ENCODE peak calls at places on chromosomes 7 and 10, in six cellular contexts. One of them, this sample, is unnamed.

GRCh38 chr7:90933041-90933440 is 331.2 kb upstream of the FZD1 start:
- DNase-seq in stimulated activated CD4-positive, alpha-beta T cell treated with anti-CD3 and anti-CD28 coated beads, Interleukin-2, amount 100 ng/mL, for 24 hours: no peak
- DNase-seq in natural killer cell: no peak
- DNase-seq in cerebellar cortex: no peak
- DNase-seq in brain pericyte: no peak
- DNase-seq in Kasumi-1: no peak
- DNase-seq in this sample: no peak

GRCh38 chr7:130137207-130137606 is 66.9 kb downstream of the KLHDC10 start:
- DNase-seq in stimulated activated CD4-positive, alpha-beta T cell treated with anti-CD3 and anti-CD28 coated beads, Interleukin-2, amount 100 ng/mL, for 24 hours: no peak
- DNase-seq in natural killer cell: no peak
- DNase-seq in cerebellar cortex: no peak
- DNase-seq in brain pericyte: no peak
- DNase-seq in Kasumi-1: no peak
- DNase-seq in this sample: no peak

GRCh38 chr10:31622993-31623392 is 304.0 kb downstream of the ZEB1 start:
- DNase-seq in stimulated activated CD4-positive, alpha-beta T cell treated with anti-CD3 and anti-CD28 coated beads, Interleukin-2, amount 100 ng/mL, for 24 hours: no peak
- DNase-seq in natural killer cell: no peak
- DNase-seq in cerebellar cortex: no peak
- DNase-seq in brain pericyte: no peak
- DNase-seq in Kasumi-1: no peak
- DNase-seq in this sample: no peak

GRCh38 chr7:116499168-116500070 is at the start of gene CAV2:
- DNase-seq in stimulated activated CD4-positive, alpha-beta T cell treated with anti-CD3 and anti-CD28 coated beads, Interleukin-2, amount 100 ng/mL, for 24 hours: no peak
- DNase-seq in natural killer cell: no peak
- DNase-seq in cerebellar cortex: no peak
- DNase-seq in brain pericyte: no peak
- DNase-seq in Kasumi-1: no peak
- DNase-seq in this sample: no peak

GRCh38 chr10:129912161-129912917 is 51.7 kb downstream of the EBF3 start:
- DNase-seq in stimulated activated CD4-positive, alpha-beta T cell treated with anti-CD3 and anti-CD28 coated beads, Interleukin-2, amount 100 ng/mL, for 24 hours: no peak
- DNase-seq in natural killer cell: no peak
- DNase-seq in cerebellar cortex: no peak
- DNase-seq in brain pericyte: no peak
- DNase-seq in Kasumi-1: no peak
- DNase-seq in this sample: peak

GRCh38 chr10:43437141-43437860 is 390 bp downstream of the ZNF487 start:
- DNase-seq in stimulated activated CD4-positive, alpha-beta T cell treated with anti-CD3 and anti-CD28 coated beads, Interleukin-2, amount 100 ng/mL, for 24 hours: no peak
- DNase-seq in natural killer cell: no peak
- DNase-seq in cerebellar cortex: peak
- DNase-seq in brain pericyte: no peak
- DNase-seq in Kasumi-1: no peak
- DNase-seq in this sample: no peak

GRCh38 chr7:149432121-149432691 is 28.7 kb downstream of the ZNF777 start:
- DNase-seq in stimulated activated CD4-positive, alpha-beta T cell treated with anti-CD3 and anti-CD28 coated beads, Interleukin-2, amount 100 ng/mL, for 24 hours: no peak
- DNase-seq in natural killer cell: no peak
- DNase-seq in cerebellar cortex: no peak
- DNase-seq in brain pericyte: no peak
- DNase-seq in Kasumi-1: no peak
- DNase-seq in this sample: no peak

GRCh38 chr10:9858816-9859215 is 1158.9 kb upstream of the CELF2 start:
- DNase-seq in stimulated activated CD4-positive, alpha-beta T cell treated with anti-CD3 and anti-CD28 coated beads, Interleukin-2, amount 100 ng/mL, for 24 hours: no peak
- DNase-seq in natural killer cell: no peak
- DNase-seq in cerebellar cortex: no peak
- DNase-seq in brain pericyte: no peak
- DNase-seq in Kasumi-1: no peak
- DNase-seq in this sample: no peak

GRCh38 chr7:29562307-29562706 is 1.3 kb upstream of the PRR15 start:
- DNase-seq in stimulated activated CD4-positive, alpha-beta T cell treated with anti-CD3 and anti-CD28 coated beads, Interleukin-2, amount 100 ng/mL, for 24 hours: no peak
- DNase-seq in natural killer cell: no peak
- DNase-seq in cerebellar cortex: no peak
- DNase-seq in brain pericyte: no peak
- DNase-seq in Kasumi-1: no peak
- DNase-seq in this sample: no peak

GRCh38 chr10:132503581-132504421 is 33.8 kb upstream of the INPP5A start:
- DNase-seq in stimulated activated CD4-positive, alpha-beta T cell treated with anti-CD3 and anti-CD28 coated beads, Interleukin-2, amount 100 ng/mL, for 24 hours: no peak
- DNase-seq in natural killer cell: no peak
- DNase-seq in cerebellar cortex: no peak
- DNase-seq in brain pericyte: no peak
- DNase-seq in Kasumi-1: no peak
- DNase-seq in this sample: no peak

GRCh38 chr10:1294748-1295147 is 238.6 kb downstream of the WDR37 start:
- DNase-seq in stimulated activated CD4-positive, alpha-beta T cell treated with anti-CD3 and anti-CD28 coated beads, Interleukin-2, amount 100 ng/mL, for 24 hours: no peak
- DNase-seq in natural killer cell: no peak
- DNase-seq in cerebellar cortex: no peak
- DNase-seq in brain pericyte: no peak
- DNase-seq in Kasumi-1: no peak
- DNase-seq in this sample: no peak

GRCh38 chr7:884191-885003 is 8.0 kb downstream of the GET4 start:
- DNase-seq in stimulated activated CD4-positive, alpha-beta T cell treated with anti-CD3 and anti-CD28 coated beads, Interleukin-2, amount 100 ng/mL, for 24 hours: no peak
- DNase-seq in natural killer cell: no peak
- DNase-seq in cerebellar cortex: no peak
- DNase-seq in brain pericyte: no peak
- DNase-seq in Kasumi-1: no peak
- DNase-seq in this sample: no peak

GRCh38 chr10:3264178-3264867 is 91.7 kb upstream of the PITRM1 start:
- DNase-seq in stimulated activated CD4-positive, alpha-beta T cell treated with anti-CD3 and anti-CD28 coated beads, Interleukin-2, amount 100 ng/mL, for 24 hours: no peak
- DNase-seq in natural killer cell: no peak
- DNase-seq in cerebellar cortex: no peak
- DNase-seq in brain pericyte: no peak
- DNase-seq in Kasumi-1: no peak
- DNase-seq in this sample: no peak

GRCh38 chr10:131142446-131143380 is 168.8 kb downstream of the TCERG1L start:
- DNase-seq in stimulated activated CD4-positive, alpha-beta T cell treated with anti-CD3 and anti-CD28 coated beads, Interleukin-2, amount 100 ng/mL, for 24 hours: no peak
- DNase-seq in natural killer cell: no peak
- DNase-seq in cerebellar cortex: no peak
- DNase-seq in brain pericyte: no peak
- DNase-seq in Kasumi-1: no peak
- DNase-seq in this sample: no peak

GRCh38 chr10:60921631-60922030 is 22.4 kb downstream of the RHOBTB1 start:
- DNase-seq in stimulated activated CD4-positive, alpha-beta T cell treated with anti-CD3 and anti-CD28 coated beads, Interleukin-2, amount 100 ng/mL, for 24 hours: no peak
- DNase-seq in natural killer cell: no peak
- DNase-seq in cerebellar cortex: no peak
- DNase-seq in brain pericyte: no peak
- DNase-seq in Kasumi-1: no peak
- DNase-seq in this sample: no peak

GRCh38 chr10:1575481-1576244 is 161.7 kb downstream of the ADARB2 start:
- DNase-seq in stimulated activated CD4-positive, alpha-beta T cell treated with anti-CD3 and anti-CD28 coated beads, Interleukin-2, amount 100 ng/mL, for 24 hours: no peak
- DNase-seq in natural killer cell: no peak
- DNase-seq in cerebellar cortex: no peak
- DNase-seq in brain pericyte: no peak
- DNase-seq in Kasumi-1: no peak
- DNase-seq in this sample: no peak

GRCh38 chr10:129365767-129366400 is 101.2 kb upstream of the MGMT start:
- DNase-seq in stimulated activated CD4-positive, alpha-beta T cell treated with anti-CD3 and anti-CD28 coated beads, Interleukin-2, amount 100 ng/mL, for 24 hours: no peak
- DNase-seq in natural killer cell: no peak
- DNase-seq in cerebellar cortex: no peak
- DNase-seq in brain pericyte: no peak
- DNase-seq in Kasumi-1: no peak
- DNase-seq in this sample: no peak

GRCh38 chr7:31192996-31193395 is 140.9 kb downstream of the ADCYAP1R1 start:
- DNase-seq in stimulated activated CD4-positive, alpha-beta T cell treated with anti-CD3 and anti-CD28 coated beads, Interleukin-2, amount 100 ng/mL, for 24 hours: no peak
- DNase-seq in natural killer cell: no peak
- DNase-seq in cerebellar cortex: peak
- DNase-seq in brain pericyte: no peak
- DNase-seq in Kasumi-1: peak
- DNase-seq in this sample: peak

GRCh38 chr7:69732203-69732602 is 133.9 kb downstream of the AUTS2 start:
- DNase-seq in stimulated activated CD4-positive, alpha-beta T cell treated with anti-CD3 and anti-CD28 coated beads, Interleukin-2, amount 100 ng/mL, for 24 hours: no peak
- DNase-seq in natural killer cell: no peak
- DNase-seq in cerebellar cortex: no peak
- DNase-seq in brain pericyte: no peak
- DNase-seq in Kasumi-1: no peak
- DNase-seq in this sample: no peak

GRCh38 chr10:126131338-126131737 is 235.0 kb downstream of the FANK1 start:
- DNase-seq in stimulated activated CD4-positive, alpha-beta T cell treated with anti-CD3 and anti-CD28 coated beads, Interleukin-2, amount 100 ng/mL, for 24 hours: no peak
- DNase-seq in natural killer cell: no peak
- DNase-seq in cerebellar cortex: no peak
- DNase-seq in brain pericyte: peak
- DNase-seq in Kasumi-1: no peak
- DNase-seq in this sample: peak

GRCh38 chr10:66183028-66183427 is 742.8 kb upstream of the LRRTM3 start:
- DNase-seq in stimulated activated CD4-positive, alpha-beta T cell treated with anti-CD3 and anti-CD28 coated beads, Interleukin-2, amount 100 ng/mL, for 24 hours: no peak
- DNase-seq in natural killer cell: no peak
- DNase-seq in cerebellar cortex: no peak
- DNase-seq in brain pericyte: no peak
- DNase-seq in Kasumi-1: no peak
- DNase-seq in this sample: no peak

GRCh38 chr7:157670490-157671357 is 333.9 kb downstream of the DNAJB6 start:
- DNase-seq in stimulated activated CD4-positive, alpha-beta T cell treated with anti-CD3 and anti-CD28 coated beads, Interleukin-2, amount 100 ng/mL, for 24 hours: no peak
- DNase-seq in natural killer cell: no peak
- DNase-seq in cerebellar cortex: no peak
- DNase-seq in brain pericyte: no peak
- DNase-seq in Kasumi-1: no peak
- DNase-seq in this sample: no peak

GRCh38 chr10:22231260-22231659 is 13.4 kb upstream of the EBLN1 start:
- DNase-seq in stimulated activated CD4-positive, alpha-beta T cell treated with anti-CD3 and anti-CD28 coated beads, Interleukin-2, amount 100 ng/mL, for 24 hours: no peak
- DNase-seq in natural killer cell: no peak
- DNase-seq in cerebellar cortex: no peak
- DNase-seq in brain pericyte: no peak
- DNase-seq in Kasumi-1: no peak
- DNase-seq in this sample: no peak

GRCh38 chr10:48306870-48307531 is 524 bp downstream of the MAPK8 start:
- DNase-seq in stimulated activated CD4-positive, alpha-beta T cell treated with anti-CD3 and anti-CD28 coated beads, Interleukin-2, amount 100 ng/mL, for 24 hours: peak
- DNase-seq in natural killer cell: no peak
- DNase-seq in cerebellar cortex: peak
- DNase-seq in brain pericyte: no peak
- DNase-seq in Kasumi-1: peak
- DNase-seq in this sample: no peak

GRCh38 chr10:28256776-28257175 is 46.1 kb downstream of the MPP7 start:
- DNase-seq in stimulated activated CD4-positive, alpha-beta T cell treated with anti-CD3 and anti-CD28 coated beads, Interleukin-2, amount 100 ng/mL, for 24 hours: no peak
- DNase-seq in natural killer cell: no peak
- DNase-seq in cerebellar cortex: no peak
- DNase-seq in brain pericyte: no peak
- DNase-seq in Kasumi-1: no peak
- DNase-seq in this sample: no peak

GRCh38 chr7:108028111-108028510 is 25.1 kb upstream of the LAMB1 start:
- DNase-seq in stimulated activated CD4-positive, alpha-beta T cell treated with anti-CD3 and anti-CD28 coated beads, Interleukin-2, amount 100 ng/mL, for 24 hours: no peak
- DNase-seq in natural killer cell: no peak
- DNase-seq in cerebellar cortex: no peak
- DNase-seq in brain pericyte: no peak
- DNase-seq in Kasumi-1: no peak
- DNase-seq in this sample: no peak

This sample was measured in smooth muscle cell of the brain vasculature.